ENCODE peak calls at places on chromosomes 3 and 15, in seven cellular contexts. P is AG04450, N is psoas muscle, Y is heart left ventricle, U is thyroid gland, T is MM.1S, D is gastrocnemius medialis. S is an unnamed sample.

GRCh38 chr15:71275098-71275497 is 159.8 kb downstream of the THSD4 start:
- DNase-seq in D (no peak), Y (no peak), N (no peak), U (no peak), T (no peak), P (peak), S (no peak)

GRCh38 chr3:184337315-184337714 is at the start of gene FAM131A:
- DNase-seq in D (peak), P (no peak), T (no peak), N (peak), Y (peak), U (no peak), S (no peak)

GRCh38 chr3:49600781-49601180 is 46.5 kb downstream of the BSN start:
- DNase-seq in P (no peak), N (no peak), D (no peak), Y (no peak), U (no peak), T (no peak), S (no peak)

GRCh38 chr15:100995471-100996430 is 76.6 kb downstream of the LRRK1 start:
- DNase-seq in D (no peak), P (no peak), N (no peak), T (no peak), Y (no peak), U (no peak), S (no peak)

GRCh38 chr3:142808103-142808917 is 80.6 kb downstream of the PCOLCE2 start:
- DNase-seq in T (no peak), P (no peak), D (no peak), U (no peak), Y (no peak), N (no peak), S (no peak)

GRCh38 chr15:88038261-88038660 is 218.3 kb downstream of the NTRK3 start:
- DNase-seq in P (no peak), N (no peak), T (no peak), U (no peak), Y (no peak), D (no peak), S (no peak)

GRCh38 chr3:129259612-129260477 is 10.4 kb downstream of the COPG1 start:
- DNase-seq in T (no peak), D (no peak), P (no peak), U (no peak), Y (no peak), N (no peak), S (no peak)

GRCh38 chr3:193046369-193046768 is 128.7 kb upstream of the MB21D2 start:
- DNase-seq in D (no peak), Y (no peak), U (no peak), P (no peak), N (no peak), T (no peak), S (no peak)

GRCh38 chr3:176513604-176514003 is 683.7 kb downstream of the TBL1XR1 start:
- DNase-seq in N (no peak), P (no peak), D (no peak), T (no peak), U (no peak), Y (no peak), S (no peak)

GRCh38 chr3:56921573-56922571 is 120.1 kb upstream of the ARHGEF3 start:
- DNase-seq in N (no peak), Y (no peak), T (peak), P (peak), U (peak), D (no peak), S (no peak)

DNA sequence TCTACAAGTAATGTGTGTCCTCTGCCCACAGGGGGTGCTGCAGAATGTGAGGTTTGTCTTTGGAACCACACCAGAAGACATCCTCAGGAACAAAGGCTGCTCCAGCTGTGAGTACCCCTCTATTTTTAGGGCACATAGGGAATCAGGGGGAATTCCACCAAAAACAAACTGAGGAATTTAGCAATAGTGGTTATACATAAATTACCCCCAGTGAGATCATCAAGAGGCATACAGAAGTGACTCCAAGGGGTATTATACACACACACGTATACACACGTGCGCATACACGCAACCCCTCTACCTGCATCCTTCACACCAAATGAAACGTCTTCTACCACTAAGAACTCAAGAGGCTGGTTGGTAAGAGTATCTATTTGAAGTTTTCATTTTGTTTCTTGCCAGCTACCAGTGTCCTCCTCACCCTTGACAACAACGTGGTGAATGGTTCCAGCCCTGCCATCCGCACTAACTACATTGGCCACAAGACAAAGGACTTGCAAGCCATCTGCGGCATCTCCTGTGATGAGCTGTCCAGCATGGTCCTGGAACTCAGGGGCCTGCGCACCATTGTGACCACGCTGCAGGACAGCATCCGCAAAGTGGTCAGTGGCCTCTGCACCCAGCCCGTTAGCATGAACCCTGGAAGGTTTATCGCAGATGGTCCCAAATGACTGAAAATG is 2.8 kb downstream of the THBS1 start:
- DNase-seq in P (no peak), D (no peak), U (no peak), N (no peak), Y (no peak), T (peak), S (no peak)
- TF ChIP-seq CTCF in P (peak), D (no peak), U (peak), N (no peak), Y (no peak), T (peak), S (no peak)

DNA sequence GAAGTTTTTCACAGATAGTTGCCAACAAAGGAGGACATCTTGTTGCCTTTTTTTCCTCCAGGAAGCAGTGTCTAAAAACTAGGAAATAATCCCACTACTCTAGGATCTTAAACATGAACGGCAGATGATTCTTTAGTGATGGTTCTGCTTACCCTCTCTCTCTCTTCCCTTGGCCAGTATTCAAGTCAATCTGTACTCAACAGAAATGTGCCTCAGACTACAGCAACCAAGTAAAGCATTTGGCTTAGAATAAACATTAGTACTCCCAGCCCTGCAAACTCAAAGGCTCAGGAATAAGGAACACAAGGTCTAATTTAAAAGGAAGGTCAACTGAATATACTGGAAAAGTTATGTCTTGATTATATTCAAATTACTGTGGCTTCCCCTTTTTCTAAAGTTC is 8.7 kb downstream of the NPTN start:
- DNase-seq in D (no peak), U (no peak), Y (no peak), P (no peak), T (no peak), N (no peak), S (no peak)
- H3K27ac ChIP-seq in D (peak), U (peak), Y (no peak), P (no peak), T (no peak), N (no peak), S (no peak)

DNA sequence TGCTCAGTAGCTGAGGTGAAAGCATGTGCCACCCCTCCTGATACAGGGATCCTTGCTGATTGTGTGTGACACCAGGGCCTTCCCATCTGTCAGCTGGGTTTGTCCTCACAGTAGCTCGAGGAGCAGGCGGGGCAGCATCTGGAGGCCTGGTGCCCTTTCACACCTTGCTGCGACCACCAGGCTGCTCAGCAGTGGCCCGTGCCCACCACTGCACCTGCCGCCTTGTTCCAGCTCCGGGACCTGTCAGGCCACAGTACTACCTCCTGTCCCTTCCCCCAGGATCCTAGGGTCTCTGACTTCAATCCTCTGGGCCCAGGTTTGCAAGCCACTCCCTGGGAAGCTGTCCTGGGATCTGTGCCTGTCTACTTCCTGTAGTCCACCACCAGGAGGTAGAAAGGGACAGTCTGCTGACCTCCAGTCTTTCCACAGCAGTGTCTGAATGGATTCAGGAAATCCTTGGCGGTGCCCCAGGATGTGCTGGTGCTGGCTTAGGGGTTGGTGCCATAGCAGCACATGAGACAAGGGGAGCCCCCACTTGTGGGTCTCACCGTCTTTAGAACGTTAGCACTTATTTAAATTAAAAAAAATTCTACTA is 27.5 kb downstream of the APBA2 start:
- DNase-seq in T (no peak), U (peak), N (no peak), D (no peak), P (no peak), Y (no peak), S (no peak)
- TF ChIP-seq CTCF in T (no peak), U (no peak), N (no peak), D (no peak), P (peak), Y (no peak), S (no peak)

GRCh38 chr3:161415506-161416231 is 44.4 kb upstream of the SPTSSB start:
- DNase-seq in T (no peak), P (peak), D (no peak), Y (peak), U (peak), N (no peak), S (peak)
- H3K27ac ChIP-seq in T (no peak), P (peak), D (peak), Y (peak), U (peak), N (peak), S (peak)

DNA sequence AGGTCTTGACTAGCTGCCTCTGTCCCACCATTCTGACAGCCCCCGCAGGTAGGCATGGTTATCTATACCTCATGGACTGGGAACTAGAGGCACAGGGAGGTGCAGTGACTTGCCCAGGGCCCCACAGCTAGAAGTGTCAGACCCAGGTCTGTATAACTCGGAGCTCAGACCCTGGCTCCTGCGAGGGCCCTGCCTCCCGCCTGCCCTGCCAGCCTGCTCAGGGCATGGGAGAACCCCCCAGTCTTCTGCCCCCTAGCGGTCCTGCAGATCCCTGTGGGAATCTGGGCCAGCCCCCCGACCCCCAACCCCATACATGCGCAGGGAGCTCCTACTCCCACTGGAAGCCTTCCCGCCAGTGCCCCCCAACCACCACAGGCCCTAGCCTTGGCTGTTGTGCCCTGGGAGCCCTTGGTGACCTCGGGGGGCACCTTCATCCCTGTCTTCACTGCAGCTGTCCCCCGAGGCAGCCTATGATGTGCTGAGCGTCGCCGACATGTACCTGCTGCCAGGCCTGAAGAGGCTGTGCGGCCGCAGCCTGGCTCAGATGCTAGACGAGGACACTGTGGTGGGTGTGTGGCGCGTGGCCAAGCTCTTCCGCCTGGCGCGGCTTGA is 6.9 kb downstream of the ABTB1 start:
- DNase-seq in U (peak), Y (no peak), P (no peak), T (no peak), N (peak), D (peak), S (peak)
- TF ChIP-seq CTCF in U (peak), Y (no peak), P (peak), T (no peak), N (no peak), D (no peak), S (no peak)

GRCh38 chr3:197135212-197135611 is 105.6 kb upstream of the MELTF start:
- DNase-seq in Y (no peak), U (no peak), N (no peak), T (no peak), P (no peak), D (no peak), S (no peak)
- H3K27ac ChIP-seq in Y (no peak), U (no peak), N (no peak), T (no peak), P (no peak), D (no peak), S (no peak)

DNA sequence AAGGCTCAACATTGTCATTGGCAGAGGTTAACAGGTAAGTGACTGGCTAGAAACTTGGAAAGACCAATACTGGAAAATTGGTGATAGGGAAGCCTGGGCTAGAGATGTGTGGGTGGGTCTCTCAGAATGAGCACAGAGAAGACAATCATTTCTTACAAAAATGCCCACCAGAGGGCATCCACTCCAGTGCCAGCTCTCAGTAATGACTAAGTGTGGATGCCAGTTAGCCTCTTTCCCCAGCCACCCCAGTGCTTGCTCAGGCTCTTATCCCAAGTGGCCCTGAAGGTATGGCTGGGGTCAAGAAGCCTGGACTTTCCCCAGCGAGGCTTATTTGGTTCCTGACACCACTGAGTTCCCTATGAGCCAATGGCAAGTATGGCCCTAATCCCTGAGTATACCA is 115.9 kb upstream of the ST8SIA2 start:
- DNase-seq in N (no peak), Y (no peak), T (peak), P (no peak), D (no peak), U (peak), S (no peak)
- TF ChIP-seq CTCF in N (peak), Y (peak), T (peak), P (peak), D (no peak), U (peak), S (no peak)

DNA sequence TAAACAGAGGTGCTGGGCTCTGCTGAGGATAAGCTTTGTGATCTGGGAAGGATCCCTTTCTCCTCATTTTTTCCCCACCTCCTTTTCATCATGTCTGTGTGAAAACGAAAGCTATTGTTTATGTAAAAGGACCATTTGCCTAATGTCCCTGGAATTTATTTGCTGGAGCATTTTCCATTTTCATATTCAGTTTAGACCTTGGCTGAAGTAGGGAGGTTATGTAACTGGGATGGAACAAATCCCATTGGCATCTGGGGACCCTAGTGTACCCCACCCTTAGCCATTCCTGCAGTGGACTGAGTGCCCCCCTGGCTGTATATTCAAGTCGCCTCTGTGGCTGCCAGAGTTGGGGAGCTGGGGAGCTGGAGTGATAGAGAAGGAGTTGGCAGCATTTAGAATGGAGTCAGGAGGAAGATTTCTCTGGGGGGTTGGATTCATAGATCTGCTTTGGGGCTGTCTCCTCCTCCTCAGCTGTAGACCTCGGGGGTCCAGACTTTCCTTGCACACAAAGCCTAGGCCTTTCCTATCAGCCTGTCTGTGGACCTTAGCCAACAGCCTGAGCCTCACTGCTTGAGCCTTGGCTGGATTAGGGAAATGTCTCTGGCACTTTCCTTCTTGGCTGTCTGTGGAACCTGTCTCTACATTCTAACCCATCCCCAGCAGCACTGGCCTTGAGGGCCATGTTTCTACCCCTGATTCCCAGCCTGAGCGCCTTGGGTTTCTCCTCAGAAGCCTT is 270.4 kb upstream of the CTDSPL start:
- DNase-seq in Y (no peak), D (no peak), N (no peak), U (peak), P (no peak), T (no peak), S (no peak)
- H3K27ac ChIP-seq in Y (peak), D (peak), N (peak), U (peak), P (no peak), T (no peak), S (peak)

DNA sequence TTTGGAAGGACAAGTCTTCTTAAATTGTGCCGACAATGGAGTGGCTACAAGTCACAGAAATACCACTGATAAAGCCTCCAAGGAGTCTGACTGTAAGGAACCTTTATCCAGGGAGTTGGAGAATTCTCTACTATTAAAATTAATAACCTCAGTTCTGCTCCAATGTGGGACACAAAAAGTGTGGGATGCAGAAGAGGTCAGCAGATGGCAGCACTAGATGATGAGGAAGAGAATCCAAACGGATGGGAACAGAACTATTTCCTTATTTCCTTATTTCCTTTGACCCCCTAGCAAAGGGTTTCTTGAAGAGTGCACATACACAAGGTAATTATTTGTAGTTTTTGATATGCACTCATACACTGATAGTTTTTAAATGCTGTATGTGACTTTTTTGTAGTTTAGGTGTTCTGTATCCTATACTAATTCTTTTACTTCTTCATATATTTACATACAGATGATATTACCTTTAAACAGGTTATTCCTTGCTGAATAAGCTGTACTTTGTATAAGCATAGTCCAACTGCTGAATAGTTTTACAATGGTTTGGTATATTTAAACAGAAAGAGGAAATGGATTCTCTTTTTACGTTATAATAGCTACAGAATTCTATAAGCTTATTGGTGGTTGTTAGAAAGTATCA is 25.6 kb upstream of the NLGN1 start:
- DNase-seq in N (no peak), P (no peak), Y (no peak), T (peak), U (peak), D (no peak), S (peak)
- TF ChIP-seq CTCF in N (peak), P (peak), Y (peak), T (peak), U (peak), D (peak), S (no peak)

GRCh38 chr15:82058026-82058425 is 12.2 kb upstream of the MEX3B start:
- DNase-seq in N (no peak), Y (no peak), P (no peak), U (no peak), D (no peak), T (no peak), S (no peak)
- H3K27ac ChIP-seq in N (no peak), Y (no peak), P (no peak), U (no peak), D (no peak), T (no peak), S (no peak)

S was measured in body of pancreas.